ENCODE peak calls at places on chromosomes 7 and 10, in nine cellular contexts. K, L, C, Z, N, R, A, Y and B are unnamed samples.

GRCh38 chr10:70541738-70542564 is 60.6 kb downstream of the PRF1 start:
- DNase-seq in K (no peak), L (no peak), C (peak; percentile 15), Z (no peak), N (no peak), R (no peak), A (no peak), Y (no peak), B (no peak)

GRCh38 chr7:63039882-63040281 is 958.8 kb upstream of the ZNF722 start:
- DNase-seq in K (no peak), L (no peak), C (no peak), Z (no peak), N (no peak), R (no peak), A (no peak), Y (no peak), B (no peak)

GRCh38 chr7:90383422-90383821 is 19.8 kb upstream of the CLDN12 start:
- DNase-seq in K (peak; percentile 25), L (no peak), C (no peak), Z (peak; percentile 75), N (peak; percentile 79), R (peak; percentile 72), A (peak; percentile 35), Y (no peak), B (no peak)

GRCh38 chr10:70528726-70529362 is 50.3 kb downstream of the PALD1 start:
- DNase-seq in K (peak; percentile 39), L (no peak), C (no peak), Z (peak; percentile 65), N (peak; percentile 87), R (peak; percentile 11), A (peak; percentile 58), Y (no peak), B (peak; percentile 39)

GRCh38 chr7:107951172-107951787 is 51.7 kb downstream of the LAMB1 start:
- DNase-seq in K (no peak), L (no peak), C (no peak), Z (no peak), N (no peak), R (no peak), A (no peak), Y (no peak), B (no peak)

GRCh38 chr7:7474436-7474835 is 61.2 kb downstream of the COL28A1 start:
- DNase-seq in K (no peak), L (no peak), C (no peak), Z (no peak), N (no peak), R (no peak), A (no peak), Y (no peak), B (no peak)

GRCh38 chr7:75734586-75735047 is 4.1 kb downstream of the HIP1 start:
- DNase-seq in K (no peak), L (no peak), C (no peak), Z (peak; percentile 79), N (no peak), R (no peak), A (no peak), Y (no peak), B (no peak)

GRCh38 chr7:84948632-84949031 is 238.2 kb downstream of the SEMA3D start:
- DNase-seq in K (no peak), L (no peak), C (no peak), Z (no peak), N (no peak), R (no peak), A (no peak), Y (no peak), B (no peak)

GRCh38 chr10:34236927-34237326 is 578.2 kb downstream of the PARD3 start:
- DNase-seq in K (no peak), L (no peak), C (no peak), Z (peak; percentile 69), N (no peak), R (no peak), A (no peak), Y (no peak), B (no peak)

GRCh38 chr7:135697276-135698049 is 30.5 kb downstream of the SLC13A4 start:
- DNase-seq in K (no peak), L (no peak), C (no peak), Z (no peak), N (no peak), R (no peak), A (no peak), Y (no peak), B (no peak)

GRCh38 chr7:128941323-128941890 is 3.7 kb downstream of the IRF5 start:
- DNase-seq in K (no peak), L (no peak), C (no peak), Z (no peak), N (no peak), R (no peak), A (no peak), Y (no peak), B (no peak)

GRCh38 chr10:6388261-6388893 is 185.6 kb downstream of the PFKFB3 start:
- DNase-seq in K (no peak), L (no peak), C (no peak), Z (no peak), N (no peak), R (no peak), A (no peak), Y (no peak), B (no peak)

GRCh38 chr10:52740913-52741675 is 31.5 kb downstream of the MBL2 start:
- DNase-seq in K (peak; percentile 15), L (no peak), C (peak; percentile 37), Z (peak; percentile 17), N (peak; percentile 96), R (peak; percentile 42), A (peak; percentile 32), Y (peak; percentile 21), B (peak; percentile 55)

GRCh38 chr7:130566168-130566897 is 74.4 kb downstream of the MEST start:
- DNase-seq in K (no peak), L (peak; percentile 87), C (peak; percentile 86), Z (peak; percentile 88), N (peak; percentile 4), R (no peak), A (peak; percentile 84), Y (no peak), B (no peak)

GRCh38 chr7:1060315-1061080 is 16.2 kb downstream of the GPR146 start:
- DNase-seq in K (no peak), L (peak; percentile 61), C (peak; percentile 69), Z (no peak), N (no peak), R (no peak), A (no peak), Y (no peak), B (no peak)

GRCh38 chr10:100998991-100999741 is 442 bp upstream of the LZTS2 start:
- DNase-seq in K (peak; percentile 52), L (peak; percentile 84), C (peak; percentile 92), Z (peak; percentile 75), N (peak; percentile 64), R (peak; percentile 49), A (peak; percentile 72), Y (peak; percentile 77), B (no peak)

GRCh38 chr10:91034042-91034441 is 113.2 kb upstream of the ANKRD1 start:
- DNase-seq in K (no peak), L (no peak), C (no peak), Z (no peak), N (no peak), R (no peak), A (no peak), Y (no peak), B (no peak)

GRCh38 chr10:17053061-17053460 is 76.5 kb downstream of the CUBN start:
- DNase-seq in K (no peak), L (no peak), C (no peak), Z (no peak), N (no peak), R (no peak), A (no peak), Y (no peak), B (no peak)

GRCh38 chr7:143217806-143218205 is 4.0 kb upstream of the TAS2R40 start:
- DNase-seq in K (no peak), L (no peak), C (no peak), Z (no peak), N (no peak), R (no peak), A (no peak), Y (no peak), B (no peak)

GRCh38 chr10:49735848-49736563 is 26.1 kb downstream of the OGDHL start:
- DNase-seq in K (no peak), L (no peak), C (no peak), Z (no peak), N (no peak), R (no peak), A (no peak), Y (no peak), B (no peak)

GRCh38 chr10:70858759-70859158 is 29.6 kb downstream of the PCBD1 start:
- DNase-seq in K (no peak), L (no peak), C (no peak), Z (no peak), N (no peak), R (no peak), A (no peak), Y (no peak), B (no peak)

GRCh38 chr7:114021135-114021534 is 102.3 kb upstream of the PPP1R3A start:
- DNase-seq in K (no peak), L (no peak), C (no peak), Z (peak; percentile 7), N (peak; percentile 3), R (no peak), A (no peak), Y (no peak), B (no peak)

GRCh38 chr7:57413529-57414398 is 36.2 kb upstream of the ZNF716 start:
- DNase-seq in K (no peak), L (no peak), C (no peak), Z (no peak), N (no peak), R (no peak), A (no peak), Y (no peak), B (no peak)

GRCh38 chr7:92669616-92670153 is 79.5 kb upstream of the FAM133B start:
- DNase-seq in K (no peak), L (no peak), C (no peak), Z (peak; percentile 28), N (no peak), R (no peak), A (peak; percentile 55), Y (no peak), B (no peak)

GRCh38 chr10:70117646-70118045 is 15.0 kb downstream of the AIFM2 start:
- DNase-seq in K (no peak), L (no peak), C (no peak), Z (no peak), N (no peak), R (no peak), A (no peak), Y (no peak), B (no peak)

GRCh38 chr7:140455743-140456142 is 23.6 kb downstream of the MKRN1 start:
- DNase-seq in K (no peak), L (no peak), C (no peak), Z (no peak), N (no peak), R (no peak), A (no peak), Y (no peak), B (peak; percentile 64)

GRCh38 chr10:50497758-50498157 is 126.0 kb downstream of the SGMS1 start:
- DNase-seq in K (peak; percentile 88), L (no peak), C (no peak), Z (peak; percentile 86), N (peak; percentile 72), R (peak; percentile 79), A (peak; percentile 87), Y (no peak), B (no peak)